ENCODE peak calls at places on chromosomes 5 and 9, in eight cellular contexts. One of them, this sample, is unnamed.

GRCh38 chr5:94524841-94525697 is 93.3 kb downstream of the KIAA0825 start:
- DNase-seq in CD8-positive, alpha-beta T cell: no peak
- DNase-seq in CD4-positive, alpha-beta T cell: no peak
- DNase-seq in effector memory CD4-positive, alpha-beta T cell: no peak
- DNase-seq in Panc1: peak; percentile 25
- DNase-seq in pancreas: no peak
- DNase-seq in PC-3: peak; percentile 53
- DNase-seq in CD4-positive, alpha-beta memory T cell: no peak
- DNase-seq in this sample: peak; percentile 2

GRCh38 chr9:128107971-128108783 is 19.4 kb downstream of the PTGES2 start:
- DNase-seq in PC-3: no peak
- DNase-seq in CD8-positive, alpha-beta T cell: no peak
- DNase-seq in Panc1: no peak
- DNase-seq in CD4-positive, alpha-beta T cell: no peak
- DNase-seq in pancreas: peak; percentile 61
- DNase-seq in CD4-positive, alpha-beta memory T cell: no peak
- DNase-seq in effector memory CD4-positive, alpha-beta T cell: no peak
- DNase-seq in this sample: no peak

GRCh38 chr9:126694206-126695081 is 80.7 kb downstream of the LMX1B start:
- DNase-seq in CD4-positive, alpha-beta T cell: no peak
- DNase-seq in PC-3: no peak
- DNase-seq in CD4-positive, alpha-beta memory T cell: no peak
- DNase-seq in CD8-positive, alpha-beta T cell: no peak
- DNase-seq in pancreas: no peak
- DNase-seq in effector memory CD4-positive, alpha-beta T cell: no peak
- DNase-seq in Panc1: no peak
- DNase-seq in this sample: no peak

GRCh38 chr9:116156621-116157314 is 3.2 kb downstream of the PAPPA start:
- DNase-seq in CD4-positive, alpha-beta memory T cell: no peak
- DNase-seq in CD4-positive, alpha-beta T cell: no peak
- DNase-seq in CD8-positive, alpha-beta T cell: no peak
- DNase-seq in effector memory CD4-positive, alpha-beta T cell: no peak
- DNase-seq in pancreas: peak; percentile 54
- DNase-seq in Panc1: no peak
- DNase-seq in PC-3: peak; percentile 71
- DNase-seq in this sample: no peak

GRCh38 chr9:133163559-133164208 is at the start of gene GBGT1:
- DNase-seq in Panc1: no peak
- DNase-seq in CD4-positive, alpha-beta T cell: no peak
- DNase-seq in PC-3: no peak
- DNase-seq in CD8-positive, alpha-beta T cell: peak; percentile 58
- DNase-seq in CD4-positive, alpha-beta memory T cell: no peak
- DNase-seq in effector memory CD4-positive, alpha-beta T cell: no peak
- DNase-seq in pancreas: peak; percentile 77
- DNase-seq in this sample: no peak

GRCh38 chr5:61860978-61861377 is 445.0 kb upstream of the KIF2A start:
- DNase-seq in CD4-positive, alpha-beta T cell: no peak
- DNase-seq in CD4-positive, alpha-beta memory T cell: no peak
- DNase-seq in CD8-positive, alpha-beta T cell: no peak
- DNase-seq in Panc1: no peak
- DNase-seq in pancreas: no peak
- DNase-seq in effector memory CD4-positive, alpha-beta T cell: no peak
- DNase-seq in PC-3: no peak
- DNase-seq in this sample: no peak

GRCh38 chr5:1731091-1731639 is 68.5 kb downstream of the MRPL36 start:
- DNase-seq in PC-3: no peak
- DNase-seq in CD8-positive, alpha-beta T cell: peak; percentile 43
- DNase-seq in CD4-positive, alpha-beta T cell: no peak
- DNase-seq in pancreas: no peak
- DNase-seq in effector memory CD4-positive, alpha-beta T cell: no peak
- DNase-seq in Panc1: no peak
- DNase-seq in CD4-positive, alpha-beta memory T cell: no peak
- DNase-seq in this sample: no peak

GRCh38 chr9:108212179-108212578 is 643.6 kb downstream of the ACTL7B start:
- DNase-seq in pancreas: no peak
- DNase-seq in CD4-positive, alpha-beta memory T cell: no peak
- DNase-seq in effector memory CD4-positive, alpha-beta T cell: no peak
- DNase-seq in PC-3: no peak
- DNase-seq in Panc1: no peak
- DNase-seq in CD8-positive, alpha-beta T cell: no peak
- DNase-seq in CD4-positive, alpha-beta T cell: no peak
- DNase-seq in this sample: peak; percentile 8

GRCh38 chr9:38263534-38263933 is 129.0 kb upstream of the ALDH1B1 start:
- DNase-seq in CD4-positive, alpha-beta T cell: no peak
- DNase-seq in pancreas: no peak
- DNase-seq in PC-3: peak; percentile 52
- DNase-seq in Panc1: no peak
- DNase-seq in CD8-positive, alpha-beta T cell: no peak
- DNase-seq in CD4-positive, alpha-beta memory T cell: no peak
- DNase-seq in effector memory CD4-positive, alpha-beta T cell: no peak
- DNase-seq in this sample: no peak

GRCh38 chr9:93317495-93318094 is 133.7 kb downstream of the WNK2 start:
- DNase-seq in CD4-positive, alpha-beta T cell: no peak
- DNase-seq in CD4-positive, alpha-beta memory T cell: no peak
- DNase-seq in Panc1: no peak
- DNase-seq in CD8-positive, alpha-beta T cell: no peak
- DNase-seq in PC-3: no peak
- DNase-seq in pancreas: peak; percentile 72
- DNase-seq in effector memory CD4-positive, alpha-beta T cell: no peak
- DNase-seq in this sample: no peak

GRCh38 chr9:69637801-69638200 is 34.4 kb downstream of the APBA1 start:
- DNase-seq in effector memory CD4-positive, alpha-beta T cell: no peak
- DNase-seq in CD4-positive, alpha-beta memory T cell: no peak
- DNase-seq in CD4-positive, alpha-beta T cell: no peak
- DNase-seq in Panc1: no peak
- DNase-seq in CD8-positive, alpha-beta T cell: no peak
- DNase-seq in PC-3: peak; percentile 26
- DNase-seq in pancreas: no peak
- DNase-seq in this sample: no peak

GRCh38 chr5:168048486-168048885 is 243.0 kb upstream of the WWC1 start:
- DNase-seq in CD8-positive, alpha-beta T cell: no peak
- DNase-seq in Panc1: no peak
- DNase-seq in PC-3: no peak
- DNase-seq in CD4-positive, alpha-beta T cell: no peak
- DNase-seq in effector memory CD4-positive, alpha-beta T cell: no peak
- DNase-seq in pancreas: no peak
- DNase-seq in CD4-positive, alpha-beta memory T cell: no peak
- DNase-seq in this sample: no peak

GRCh38 chr9:105973811-105974407 is 279.6 kb downstream of the TMEM38B start:
- DNase-seq in CD8-positive, alpha-beta T cell: no peak
- DNase-seq in CD4-positive, alpha-beta T cell: no peak
- DNase-seq in Panc1: no peak
- DNase-seq in pancreas: no peak
- DNase-seq in PC-3: no peak
- DNase-seq in effector memory CD4-positive, alpha-beta T cell: no peak
- DNase-seq in CD4-positive, alpha-beta memory T cell: no peak
- DNase-seq in this sample: no peak

GRCh38 chr5:16554110-16554509 is 62.7 kb downstream of the RETREG1 start:
- DNase-seq in CD8-positive, alpha-beta T cell: no peak
- DNase-seq in effector memory CD4-positive, alpha-beta T cell: no peak
- DNase-seq in CD4-positive, alpha-beta T cell: no peak
- DNase-seq in Panc1: no peak
- DNase-seq in CD4-positive, alpha-beta memory T cell: no peak
- DNase-seq in PC-3: no peak
- DNase-seq in pancreas: no peak
- DNase-seq in this sample: no peak

GRCh38 chr5:131366428-131366827 is 102.6 kb downstream of the CDC42SE2 start:
- DNase-seq in pancreas: no peak
- DNase-seq in CD8-positive, alpha-beta T cell: no peak
- DNase-seq in CD4-positive, alpha-beta memory T cell: no peak
- DNase-seq in CD4-positive, alpha-beta T cell: no peak
- DNase-seq in Panc1: no peak
- DNase-seq in PC-3: no peak
- DNase-seq in effector memory CD4-positive, alpha-beta T cell: no peak
- DNase-seq in this sample: no peak

GRCh38 chr9:26723486-26723885 is 169.1 kb downstream of the CAAP1 start:
- DNase-seq in CD8-positive, alpha-beta T cell: no peak
- DNase-seq in effector memory CD4-positive, alpha-beta T cell: no peak
- DNase-seq in Panc1: no peak
- DNase-seq in PC-3: peak; percentile 57
- DNase-seq in pancreas: peak; percentile 17
- DNase-seq in CD4-positive, alpha-beta T cell: no peak
- DNase-seq in CD4-positive, alpha-beta memory T cell: no peak
- DNase-seq in this sample: no peak

GRCh38 chr9:78035369-78035993 is 3.9 kb upstream of the GNAQ start:
- DNase-seq in Panc1: peak; percentile 48
- DNase-seq in pancreas: no peak
- DNase-seq in PC-3: peak; percentile 74
- DNase-seq in CD4-positive, alpha-beta memory T cell: peak; percentile 61
- DNase-seq in effector memory CD4-positive, alpha-beta T cell: peak; percentile 20
- DNase-seq in CD4-positive, alpha-beta T cell: peak; percentile 18
- DNase-seq in CD8-positive, alpha-beta T cell: peak; percentile 63
- DNase-seq in this sample: peak; percentile 51

GRCh38 chr5:75335952-75336624 is 932 bp upstream of the HMGCR start:
- DNase-seq in CD8-positive, alpha-beta T cell: no peak
- DNase-seq in CD4-positive, alpha-beta T cell: no peak
- DNase-seq in Panc1: peak; percentile 53
- DNase-seq in pancreas: no peak
- DNase-seq in CD4-positive, alpha-beta memory T cell: peak; percentile 51
- DNase-seq in PC-3: peak; percentile 69
- DNase-seq in effector memory CD4-positive, alpha-beta T cell: no peak
- DNase-seq in this sample: no peak

GRCh38 chr5:75336625-75337336 is at the start of gene HMGCR:
- DNase-seq in pancreas: peak; percentile 99
- DNase-seq in CD8-positive, alpha-beta T cell: peak; percentile 97
- DNase-seq in Panc1: peak; percentile 97
- DNase-seq in effector memory CD4-positive, alpha-beta T cell: peak; percentile 97
- DNase-seq in CD4-positive, alpha-beta memory T cell: peak; percentile 98
- DNase-seq in PC-3: peak; percentile 97
- DNase-seq in CD4-positive, alpha-beta T cell: peak; percentile 92
- DNase-seq in this sample: peak; percentile 99

GRCh38 chr5:75337366-75338021 is 474 bp downstream of the HMGCR start:
- DNase-seq in PC-3: no peak
- DNase-seq in Panc1: no peak
- DNase-seq in CD4-positive, alpha-beta T cell: peak; percentile 3
- DNase-seq in CD8-positive, alpha-beta T cell: no peak
- DNase-seq in effector memory CD4-positive, alpha-beta T cell: peak; percentile 1
- DNase-seq in CD4-positive, alpha-beta memory T cell: peak; percentile 59
- DNase-seq in pancreas: peak; percentile 83
- DNase-seq in this sample: peak; percentile 50

GRCh38 chr5:75340714-75341478 is 3.9 kb downstream of the HMGCR start:
- DNase-seq in pancreas: no peak
- DNase-seq in CD4-positive, alpha-beta memory T cell: no peak
- DNase-seq in PC-3: peak; percentile 80
- DNase-seq in Panc1: no peak
- DNase-seq in CD8-positive, alpha-beta T cell: no peak
- DNase-seq in CD4-positive, alpha-beta T cell: no peak
- DNase-seq in effector memory CD4-positive, alpha-beta T cell: no peak
- DNase-seq in this sample: no peak

GRCh38 chr5:75338408-75338807 is 1.4 kb downstream of the HMGCR start:
- DNase-seq in pancreas: no peak
- DNase-seq in Panc1: no peak
- DNase-seq in effector memory CD4-positive, alpha-beta T cell: no peak
- DNase-seq in CD4-positive, alpha-beta T cell: no peak
- DNase-seq in PC-3: no peak
- DNase-seq in CD8-positive, alpha-beta T cell: no peak
- DNase-seq in CD4-positive, alpha-beta memory T cell: no peak
- DNase-seq in this sample: no peak
- H3K27ac ChIP-seq in pancreas: no peak overlapping the region
- H3K27ac ChIP-seq in Panc1: peak overlapping the region; percentile 70
- H3K27ac ChIP-seq in effector memory CD4-positive, alpha-beta T cell: no peak overlapping the region
- H3K27ac ChIP-seq in CD4-positive, alpha-beta T cell: no peak overlapping the region
- H3K27ac ChIP-seq in PC-3: no peak overlapping the region
- H3K27ac ChIP-seq in CD8-positive, alpha-beta T cell: peak overlapping the region; percentile 87
- H3K27ac ChIP-seq in CD4-positive, alpha-beta memory T cell: no peak overlapping the region
- H3K27ac ChIP-seq in this sample: no peak overlapping the region

GRCh38 chr5:95643152-95643551 is 3.4 kb upstream of the RFESD start:
- DNase-seq in CD4-positive, alpha-beta T cell: no peak
- DNase-seq in CD4-positive, alpha-beta memory T cell: no peak
- DNase-seq in PC-3: no peak
- DNase-seq in effector memory CD4-positive, alpha-beta T cell: no peak
- DNase-seq in CD8-positive, alpha-beta T cell: no peak
- DNase-seq in pancreas: no peak
- DNase-seq in Panc1: no peak
- DNase-seq in this sample: no peak

GRCh38 chr5:95644351-95645042 is 2.1 kb upstream of the RFESD start:
- DNase-seq in PC-3: peak; percentile 78
- DNase-seq in CD8-positive, alpha-beta T cell: peak; percentile 56
- DNase-seq in effector memory CD4-positive, alpha-beta T cell: no peak
- DNase-seq in pancreas: no peak
- DNase-seq in Panc1: no peak
- DNase-seq in CD4-positive, alpha-beta memory T cell: no peak
- DNase-seq in CD4-positive, alpha-beta T cell: no peak
- DNase-seq in this sample: peak; percentile 5

GRCh38 chr5:95647331-95647659 is 718 bp downstream of the RFESD start:
- DNase-seq in pancreas: no peak
- DNase-seq in CD4-positive, alpha-beta T cell: no peak
- DNase-seq in CD8-positive, alpha-beta T cell: no peak
- DNase-seq in CD4-positive, alpha-beta memory T cell: no peak
- DNase-seq in effector memory CD4-positive, alpha-beta T cell: no peak
- DNase-seq in PC-3: no peak
- DNase-seq in Panc1: no peak
- DNase-seq in this sample: no peak

GRCh38 chr5:95647886-95648860 is 1.6 kb downstream of the RFESD start:
- DNase-seq in pancreas: no peak
- DNase-seq in CD4-positive, alpha-beta T cell: no peak
- DNase-seq in Panc1: no peak
- DNase-seq in PC-3: no peak
- DNase-seq in CD4-positive, alpha-beta memory T cell: no peak
- DNase-seq in effector memory CD4-positive, alpha-beta T cell: no peak
- DNase-seq in CD8-positive, alpha-beta T cell: no peak
- DNase-seq in this sample: no peak

GRCh38 chr5:95646569-95647330 is at the start of gene RFESD:
- DNase-seq in PC-3: peak; percentile 98
- DNase-seq in CD8-positive, alpha-beta T cell: peak; percentile 94
- DNase-seq in pancreas: peak; percentile 99
- DNase-seq in effector memory CD4-positive, alpha-beta T cell: peak; percentile 87
- DNase-seq in Panc1: peak; percentile 86
- DNase-seq in CD4-positive, alpha-beta T cell: peak; percentile 86
- DNase-seq in CD4-positive, alpha-beta memory T cell: peak; percentile 95
- DNase-seq in this sample: peak; percentile 92
- H3K27ac ChIP-seq in PC-3: peak within 1 kb of the TSS; percentile 64
- H3K27ac ChIP-seq in CD8-positive, alpha-beta T cell: peak within 1 kb of the TSS; percentile 85
- H3K27ac ChIP-seq in pancreas: peak within 1 kb of the TSS; percentile 94
- H3K27ac ChIP-seq in effector memory CD4-positive, alpha-beta T cell: peak within 1 kb of the TSS; percentile 75
- H3K27ac ChIP-seq in Panc1: peak within 1 kb of the TSS; percentile 95
- H3K27ac ChIP-seq in CD4-positive, alpha-beta T cell: peak within 1 kb of the TSS; percentile 71
- H3K27ac ChIP-seq in CD4-positive, alpha-beta memory T cell: peak within 1 kb of the TSS; percentile 84
- H3K27ac ChIP-seq in this sample: peak within 1 kb of the TSS; percentile 75

GRCh38 chr9:130756460-130757152 is 63.0 kb downstream of the EXOSC2 start:
- DNase-seq in pancreas: no peak
- DNase-seq in CD4-positive, alpha-beta memory T cell: no peak
- DNase-seq in PC-3: no peak
- DNase-seq in CD4-positive, alpha-beta T cell: no peak
- DNase-seq in CD8-positive, alpha-beta T cell: no peak
- DNase-seq in effector memory CD4-positive, alpha-beta T cell: no peak
- DNase-seq in Panc1: no peak
- DNase-seq in this sample: no peak
- H3K27ac ChIP-seq in pancreas: no peak overlapping the region
- H3K27ac ChIP-seq in CD4-positive, alpha-beta memory T cell: no peak overlapping the region
- H3K27ac ChIP-seq in PC-3: no peak overlapping the region
- H3K27ac ChIP-seq in CD4-positive, alpha-beta T cell: no peak overlapping the region
- H3K27ac ChIP-seq in CD8-positive, alpha-beta T cell: no peak overlapping the region
- H3K27ac ChIP-seq in effector memory CD4-positive, alpha-beta T cell: no peak overlapping the region
- H3K27ac ChIP-seq in Panc1: no peak overlapping the region
- H3K27ac ChIP-seq in this sample: no peak overlapping the region

DNA sequence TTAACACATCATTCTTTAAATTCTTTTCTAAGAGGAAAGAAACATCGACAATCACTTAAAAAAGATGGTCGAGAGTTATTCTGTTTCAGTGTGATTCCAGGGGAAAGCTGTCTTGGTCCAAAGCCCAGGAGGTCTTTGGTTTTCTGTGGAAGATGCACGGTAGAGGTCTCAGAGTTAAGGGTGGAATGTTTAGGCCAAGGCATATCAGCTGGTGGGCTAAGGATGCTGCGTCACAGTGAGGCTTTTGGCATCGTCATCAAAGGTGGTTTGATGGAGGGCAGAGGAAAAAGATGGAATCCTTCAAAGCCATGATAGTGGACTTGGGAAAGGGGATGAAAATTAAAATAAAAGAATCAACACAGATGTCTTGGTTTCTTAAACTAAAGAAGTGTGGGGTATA is 137.3 kb upstream of the ANKH start:
- DNase-seq in CD4-positive, alpha-beta memory T cell: no peak
- DNase-seq in CD4-positive, alpha-beta T cell: no peak
- DNase-seq in pancreas: no peak
- DNase-seq in Panc1: no peak
- DNase-seq in effector memory CD4-positive, alpha-beta T cell: no peak
- DNase-seq in PC-3: no peak
- DNase-seq in CD8-positive, alpha-beta T cell: no peak
- DNase-seq in this sample: no peak
- H3K27ac ChIP-seq in CD4-positive, alpha-beta memory T cell: no peak overlapping the region
- H3K27ac ChIP-seq in CD4-positive, alpha-beta T cell: no peak overlapping the region
- H3K27ac ChIP-seq in pancreas: no peak overlapping the region
- H3K27ac ChIP-seq in Panc1: peak overlapping the region; percentile 68
- H3K27ac ChIP-seq in effector memory CD4-positive, alpha-beta T cell: no peak overlapping the region
- H3K27ac ChIP-seq in PC-3: peak overlapping the region; percentile 69
- H3K27ac ChIP-seq in CD8-positive, alpha-beta T cell: no peak overlapping the region
- H3K27ac ChIP-seq in this sample: no peak overlapping the region

This sample was measured in substantia nigra.